ENCODE peak calls at places on chromosome 6, in five cellular contexts. X is stomach; Y is fibroblast of lung; H is CD8-positive, alpha-beta T cell; Q is heart left ventricle. J is an unnamed sample.

GRCh38 chr6:156698239-156699016 is 78.8 kb upstream of the ARID1B start:
- DNase-seq in X (no peak), Y (no peak), H (no peak), Q (no peak), J (no peak)

GRCh38 chr6:11492444-11493300 is 44.9 kb upstream of the TMEM170B start:
- DNase-seq in X (no peak), Y (no peak), H (no peak), Q (no peak), J (no peak)

GRCh38 chr6:138248011-138248410 is 29.7 kb upstream of the PBOV1 start:
- DNase-seq in X (no peak), Y (no peak), H (no peak), Q (no peak), J (no peak)

GRCh38 chr6:168158280-168158979 is 79.4 kb upstream of the FRMD1 start:
- DNase-seq in X (no peak), Y (no peak), H (no peak), Q (no peak), J (no peak)

GRCh38 chr6:169997187-169997929 is 245.9 kb downstream of the ERMARD start:
- DNase-seq in X (no peak), Y (no peak), H (no peak), Q (no peak), J (peak)

GRCh38 chr6:31908791-31909190 is 6.9 kb upstream of the ZBTB12 start:
- DNase-seq in X (no peak), Y (peak), H (no peak), Q (no peak), J (no peak)

GRCh38 chr6:151385177-151385576 is 6.2 kb downstream of the ZBTB2 start:
- DNase-seq in X (no peak), Y (no peak), H (no peak), Q (no peak), J (no peak)

GRCh38 chr6:110341671-110342304 is 16.4 kb downstream of the METTL24 start:
- DNase-seq in X (no peak), Y (peak), H (no peak), Q (no peak), J (no peak)

GRCh38 chr6:125798734-125799510 is 8.2 kb downstream of the NCOA7 start:
- DNase-seq in X (no peak), Y (no peak), H (no peak), Q (no peak), J (no peak)

DNA sequence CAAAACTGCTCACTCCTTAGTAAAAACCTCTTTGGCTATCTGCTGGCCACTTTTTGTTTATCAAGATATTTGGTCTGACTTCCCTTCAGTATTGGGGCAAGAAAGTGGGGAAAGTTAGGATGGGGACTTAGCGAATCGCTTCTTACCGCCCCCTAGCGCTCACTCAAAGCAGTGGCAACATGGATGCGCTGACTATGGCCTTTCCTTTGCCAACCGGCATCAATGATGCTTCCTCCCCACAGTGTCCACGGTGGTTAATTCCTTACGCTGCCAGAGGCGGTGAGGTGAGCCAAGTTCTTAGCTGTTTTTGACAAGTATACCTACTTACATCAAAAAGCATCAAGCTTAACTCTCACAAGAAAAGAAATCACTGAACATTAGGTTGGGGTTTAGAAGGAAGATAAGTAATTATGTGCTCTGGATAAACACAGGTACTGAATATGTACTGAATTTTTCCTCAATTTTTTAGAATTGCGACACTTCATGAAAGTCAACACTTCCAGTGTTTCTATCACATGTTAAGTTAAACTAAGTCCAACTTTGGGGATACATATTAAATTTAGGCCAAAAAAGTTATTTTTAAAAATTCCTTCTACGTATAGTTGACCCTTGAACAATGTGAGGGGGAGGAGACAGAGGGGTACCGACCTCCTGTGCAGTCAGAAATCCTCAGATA is 86.7 kb downstream of the GMDS start:
- DNase-seq in X (no peak), Y (peak), H (no peak), Q (no peak), J (peak)
- TF ChIP-seq CTCF in X (no peak), Y (peak), H (no peak), Q (no peak), J (peak)

GRCh38 chr6:142376115-142376514 is 74.3 kb downstream of the ADGRG6 start:
- DNase-seq in X (no peak), Y (no peak), H (no peak), Q (no peak), J (no peak)

GRCh38 chr6:142374965-142375733 is 73.3 kb downstream of the ADGRG6 start:
- DNase-seq in X (no peak), Y (peak), H (no peak), Q (no peak), J (peak)

GRCh38 chr6:142380626-142381025 is 78.8 kb downstream of the ADGRG6 start:
- DNase-seq in X (no peak), Y (no peak), H (no peak), Q (peak), J (no peak)

GRCh38 chr6:142377112-142377848 is 75.5 kb downstream of the ADGRG6 start:
- DNase-seq in X (peak), Y (no peak), H (no peak), Q (no peak), J (peak)

GRCh38 chr6:142378138-142378875 is 76.5 kb downstream of the ADGRG6 start:
- DNase-seq in X (no peak), Y (peak), H (no peak), Q (no peak), J (no peak)
- H3K27ac ChIP-seq in X (no peak), Y (no peak), H (no peak), Q (no peak), J (peak)

GRCh38 chr6:43045371-43045930 is 8.2 kb downstream of the CUL7 start:
- DNase-seq in X (no peak), Y (no peak), H (no peak), Q (no peak), J (no peak)

GRCh38 chr6:43050981-43051380 is 2.7 kb downstream of the CUL7 start:
- DNase-seq in X (no peak), Y (no peak), H (no peak), Q (no peak), J (no peak)

GRCh38 chr6:43052225-43052841 is 1.3 kb downstream of the CUL7 start:
- DNase-seq in X (no peak), Y (no peak), H (no peak), Q (peak), J (no peak)

GRCh38 chr6:43043310-43043709 is 10.3 kb downstream of the CUL7 start:
- DNase-seq in X (no peak), Y (no peak), H (no peak), Q (no peak), J (no peak)

GRCh38 chr6:43047998-43048397 is 5.7 kb downstream of the CUL7 start:
- DNase-seq in X (no peak), Y (no peak), H (no peak), Q (no peak), J (no peak)
- TF ChIP-seq CTCF in X (no peak), Y (no peak), H (no peak), Q (no peak), J (no peak)

GRCh38 chr6:30691208-30691872 is 556 bp upstream of the NRM start:
- DNase-seq in X (no peak), Y (no peak), H (no peak), Q (no peak), J (no peak)
- H3K27ac ChIP-seq in X (peak), Y (peak), H (peak), Q (peak), J (peak)

GRCh38 chr6:105094133-105094640 is 85.6 kb downstream of the POPDC3 start:
- DNase-seq in X (no peak), Y (no peak), H (no peak), Q (no peak), J (no peak)
- TF ChIP-seq CTCF in X (no peak), Y (no peak), H (no peak), Q (no peak), J (no peak)

GRCh38 chr6:1614448-1614766 is 4.7 kb downstream of the FOXC1 start:
- DNase-seq in X (no peak), Y (no peak), H (no peak), Q (no peak), J (no peak)
- H3K27ac ChIP-seq in X (no peak), Y (no peak), H (no peak), Q (peak), J (no peak)